ENCODE peak calls at places on chromosomes 4 and X, in five cellular contexts. One of them, this sample, is unnamed.

GRCh38 chr4:154472870-154473269 is 18.7 kb downstream of the DCHS2 start:
- DNase-seq in kidney: no peak
- DNase-seq in upper lobe of right lung: no peak
- DNase-seq in Karpas-422: no peak
- DNase-seq in CD4-positive, alpha-beta memory T cell: no peak
- DNase-seq in this sample: no peak

GRCh38 chr4:68463796-68464195 is 16.5 kb downstream of the TMPRSS11E start:
- DNase-seq in kidney: no peak
- DNase-seq in Karpas-422: no peak
- DNase-seq in CD4-positive, alpha-beta memory T cell: no peak
- DNase-seq in upper lobe of right lung: no peak
- DNase-seq in this sample: no peak

GRCh38 chr4:128590034-128590740 is 219.3 kb upstream of the JADE1 start:
- DNase-seq in kidney: no peak
- DNase-seq in CD4-positive, alpha-beta memory T cell: no peak
- DNase-seq in upper lobe of right lung: no peak
- DNase-seq in Karpas-422: no peak
- DNase-seq in this sample: no peak

GRCh38 chr4:24655971-24656370 is 71.6 kb upstream of the DHX15 start:
- DNase-seq in kidney: no peak
- DNase-seq in CD4-positive, alpha-beta memory T cell: no peak
- DNase-seq in upper lobe of right lung: no peak
- DNase-seq in Karpas-422: peak; percentile 47
- DNase-seq in this sample: no peak

GRCh38 chr4:113574636-113575103 is 186.9 kb downstream of the CAMK2D start:
- DNase-seq in CD4-positive, alpha-beta memory T cell: no peak
- DNase-seq in Karpas-422: no peak
- DNase-seq in kidney: no peak
- DNase-seq in upper lobe of right lung: no peak
- DNase-seq in this sample: no peak

GRCh38 chr4:55397521-55398321 is 2.0 kb downstream of the TMEM165 start:
- DNase-seq in upper lobe of right lung: no peak
- DNase-seq in kidney: no peak
- DNase-seq in Karpas-422: no peak
- DNase-seq in CD4-positive, alpha-beta memory T cell: no peak
- DNase-seq in this sample: no peak

GRCh38 chr4:122796801-122797404 is 29.7 kb upstream of the FGF2 start:
- DNase-seq in Karpas-422: no peak
- DNase-seq in CD4-positive, alpha-beta memory T cell: no peak
- DNase-seq in upper lobe of right lung: no peak
- DNase-seq in kidney: no peak
- DNase-seq in this sample: no peak

GRCh38 chrX:68938244-68939004 is 109.6 kb downstream of the EFNB1 start:
- DNase-seq in Karpas-422: no peak
- DNase-seq in kidney: peak; percentile 82
- DNase-seq in CD4-positive, alpha-beta memory T cell: no peak
- DNase-seq in upper lobe of right lung: no peak
- DNase-seq in this sample: no peak

GRCh38 chr4:157014621-157015591 is 43.3 kb upstream of the PDGFC start:
- DNase-seq in kidney: no peak
- DNase-seq in Karpas-422: no peak
- DNase-seq in CD4-positive, alpha-beta memory T cell: no peak
- DNase-seq in upper lobe of right lung: no peak
- DNase-seq in this sample: no peak

GRCh38 chrX:134375691-134376090 is 84.3 kb upstream of the HPRT1 start:
- DNase-seq in Karpas-422: peak; percentile 67
- DNase-seq in CD4-positive, alpha-beta memory T cell: no peak
- DNase-seq in upper lobe of right lung: no peak
- DNase-seq in kidney: no peak
- DNase-seq in this sample: no peak

GRCh38 chr4:12692815-12693214 is 791.3 kb downstream of the RAB28 start:
- DNase-seq in kidney: no peak
- DNase-seq in Karpas-422: no peak
- DNase-seq in CD4-positive, alpha-beta memory T cell: no peak
- DNase-seq in upper lobe of right lung: no peak
- DNase-seq in this sample: no peak

GRCh38 chr4:109014593-109015412 is 251.9 kb upstream of the ETNPPL start:
- DNase-seq in Karpas-422: no peak
- DNase-seq in upper lobe of right lung: no peak
- DNase-seq in kidney: no peak
- DNase-seq in CD4-positive, alpha-beta memory T cell: no peak
- DNase-seq in this sample: no peak

GRCh38 chr4:151530783-151531182 is 121.8 kb downstream of the FHIP1A start:
- DNase-seq in upper lobe of right lung: no peak
- DNase-seq in kidney: no peak
- DNase-seq in CD4-positive, alpha-beta memory T cell: no peak
- DNase-seq in Karpas-422: peak; percentile 57
- DNase-seq in this sample: no peak

GRCh38 chr4:173448557-173448918 is 49.6 kb upstream of the SCRG1 start:
- DNase-seq in CD4-positive, alpha-beta memory T cell: no peak
- DNase-seq in kidney: no peak
- DNase-seq in upper lobe of right lung: no peak
- DNase-seq in Karpas-422: no peak
- DNase-seq in this sample: no peak

GRCh38 chr4:8679032-8679431 is 86.5 kb downstream of the CPZ start:
- DNase-seq in kidney: no peak
- DNase-seq in upper lobe of right lung: peak; percentile 1
- DNase-seq in Karpas-422: no peak
- DNase-seq in CD4-positive, alpha-beta memory T cell: no peak
- DNase-seq in this sample: no peak

GRCh38 chrX:68669872-68670271 is 22.4 kb downstream of the STARD8 start:
- DNase-seq in upper lobe of right lung: no peak
- DNase-seq in Karpas-422: no peak
- DNase-seq in kidney: no peak
- DNase-seq in CD4-positive, alpha-beta memory T cell: no peak
- DNase-seq in this sample: no peak

GRCh38 chrX:128807367-128807766 is 715.9 kb downstream of the SMARCA1 start:
- DNase-seq in upper lobe of right lung: no peak
- DNase-seq in Karpas-422: peak; percentile 49
- DNase-seq in CD4-positive, alpha-beta memory T cell: no peak
- DNase-seq in kidney: no peak
- DNase-seq in this sample: no peak

GRCh38 chrX:21305799-21306336 is 68.3 kb upstream of the CNKSR2 start:
- DNase-seq in Karpas-422: no peak
- DNase-seq in kidney: no peak
- DNase-seq in upper lobe of right lung: no peak
- DNase-seq in CD4-positive, alpha-beta memory T cell: no peak
- DNase-seq in this sample: no peak

GRCh38 chr4:124940387-124940786 is 227.9 kb upstream of the ANKRD50 start:
- DNase-seq in CD4-positive, alpha-beta memory T cell: no peak
- DNase-seq in Karpas-422: no peak
- DNase-seq in upper lobe of right lung: no peak
- DNase-seq in kidney: no peak
- DNase-seq in this sample: no peak

GRCh38 chr4:2132438-2132837 is 73.3 kb downstream of the NAT8L start:
- DNase-seq in kidney: no peak
- DNase-seq in CD4-positive, alpha-beta memory T cell: no peak
- DNase-seq in Karpas-422: no peak
- DNase-seq in upper lobe of right lung: no peak
- DNase-seq in this sample: no peak

GRCh38 chr4:163233321-163233720 is 66.6 kb upstream of the NAF1 start:
- DNase-seq in Karpas-422: no peak
- DNase-seq in CD4-positive, alpha-beta memory T cell: no peak
- DNase-seq in upper lobe of right lung: no peak
- DNase-seq in kidney: no peak
- DNase-seq in this sample: no peak

GRCh38 chrX:120604359-120604782 is 470 bp downstream of the MCTS1 start:
- DNase-seq in upper lobe of right lung: no peak
- DNase-seq in CD4-positive, alpha-beta memory T cell: peak; percentile 68
- DNase-seq in Karpas-422: peak; percentile 72
- DNase-seq in kidney: no peak
- DNase-seq in this sample: peak; percentile 34

GRCh38 chr4:79516114-79516513 is 108.1 kb upstream of the GK2 start:
- DNase-seq in CD4-positive, alpha-beta memory T cell: no peak
- DNase-seq in Karpas-422: no peak
- DNase-seq in kidney: no peak
- DNase-seq in upper lobe of right lung: no peak
- DNase-seq in this sample: no peak

GRCh38 chr4:168636506-168637176 is 139.8 kb downstream of the PALLD start:
- DNase-seq in CD4-positive, alpha-beta memory T cell: no peak
- DNase-seq in kidney: no peak
- DNase-seq in Karpas-422: no peak
- DNase-seq in upper lobe of right lung: no peak
- DNase-seq in this sample: no peak

DNA sequence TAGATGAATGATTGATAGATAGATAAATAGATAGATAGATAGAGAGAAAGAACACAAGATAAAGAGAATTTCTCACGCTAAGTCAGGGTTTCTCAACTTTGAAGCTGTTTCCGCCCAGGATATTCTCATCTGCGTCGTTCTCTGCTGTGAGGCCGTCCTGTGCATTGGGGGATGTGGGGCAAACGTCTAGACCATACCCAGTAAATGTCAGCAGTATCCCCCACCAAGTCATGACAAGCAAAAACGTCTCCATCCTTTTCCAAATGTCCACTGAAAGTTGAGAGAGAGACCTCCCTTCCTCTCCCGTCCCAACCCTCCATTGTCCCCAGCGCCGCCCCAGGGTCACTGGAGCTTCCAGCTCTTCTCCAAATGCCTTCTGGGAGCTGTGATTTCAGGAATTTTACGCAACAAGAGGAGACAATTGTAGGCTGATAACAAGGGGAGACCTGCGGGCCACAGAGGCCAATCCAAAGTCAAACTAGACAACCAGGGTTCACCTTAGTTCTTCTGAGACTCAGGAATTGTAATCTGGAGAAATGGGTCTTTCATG is 8.9 kb upstream of the CRLF2 start:
- DNase-seq in CD4-positive, alpha-beta memory T cell: no peak
- DNase-seq in kidney: peak; percentile 10
- DNase-seq in Karpas-422: no peak
- DNase-seq in upper lobe of right lung: no peak
- DNase-seq in this sample: no peak
- H3K4me3 ChIP-seq in CD4-positive, alpha-beta memory T cell: no peak overlapping the region
- H3K4me3 ChIP-seq in kidney: no peak overlapping the region
- H3K4me3 ChIP-seq in Karpas-422: no peak overlapping the region
- H3K4me3 ChIP-seq in upper lobe of right lung: no peak overlapping the region
- H3K4me3 ChIP-seq in this sample: no peak overlapping the region

GRCh38 chr4:5706486-5707290 is 1.7 kb downstream of the EVC2 start:
- DNase-seq in Karpas-422: no peak
- DNase-seq in upper lobe of right lung: no peak
- DNase-seq in CD4-positive, alpha-beta memory T cell: no peak
- DNase-seq in kidney: no peak
- DNase-seq in this sample: no peak
- H3K4me3 ChIP-seq in Karpas-422: no peak overlapping the region
- H3K4me3 ChIP-seq in upper lobe of right lung: no peak overlapping the region
- H3K4me3 ChIP-seq in CD4-positive, alpha-beta memory T cell: no peak overlapping the region
- H3K4me3 ChIP-seq in kidney: no peak overlapping the region
- H3K4me3 ChIP-seq in this sample: no peak overlapping the region

GRCh38 chr4:185211641-185212040 is 2.2 kb downstream of the SNX25 start:
- DNase-seq in kidney: no peak
- DNase-seq in upper lobe of right lung: no peak
- DNase-seq in Karpas-422: no peak
- DNase-seq in CD4-positive, alpha-beta memory T cell: no peak
- DNase-seq in this sample: no peak
- H3K4me3 ChIP-seq in kidney: no peak overlapping the region
- H3K4me3 ChIP-seq in upper lobe of right lung: peak overlapping the region; percentile 67
- H3K4me3 ChIP-seq in Karpas-422: peak overlapping the region; percentile 84
- H3K4me3 ChIP-seq in CD4-positive, alpha-beta memory T cell: no peak overlapping the region
- H3K4me3 ChIP-seq in this sample: no peak overlapping the region

DNA sequence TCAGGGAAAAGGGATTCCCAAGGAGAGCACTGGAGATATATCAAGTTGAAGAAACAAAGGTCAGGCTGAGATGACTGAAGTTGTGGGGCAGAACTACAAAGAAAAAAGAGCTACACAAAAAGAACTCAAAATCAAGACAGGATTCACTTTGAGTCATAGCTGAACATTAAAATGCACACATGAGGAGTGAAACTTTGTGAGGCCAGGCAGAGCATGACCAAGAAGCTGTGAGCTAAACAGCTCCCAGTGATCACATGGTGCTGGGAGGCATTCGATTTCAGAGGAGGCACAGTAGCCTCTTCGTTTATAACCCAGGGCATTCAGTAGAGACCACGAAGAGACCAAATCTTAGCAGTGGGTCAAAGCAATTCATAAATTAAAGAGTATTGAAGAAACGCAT is 145.3 kb downstream of the ATRX start:
- DNase-seq in upper lobe of right lung: no peak
- DNase-seq in kidney: no peak
- DNase-seq in CD4-positive, alpha-beta memory T cell: no peak
- DNase-seq in Karpas-422: no peak
- DNase-seq in this sample: no peak
- H3K4me3 ChIP-seq in upper lobe of right lung: no peak overlapping the region
- H3K4me3 ChIP-seq in kidney: no peak overlapping the region
- H3K4me3 ChIP-seq in CD4-positive, alpha-beta memory T cell: no peak overlapping the region
- H3K4me3 ChIP-seq in Karpas-422: no peak overlapping the region
- H3K4me3 ChIP-seq in this sample: no peak overlapping the region

GRCh38 chrX:78330068-78330467 is 2.7 kb upstream of the CYSLTR1 start:
- DNase-seq in CD4-positive, alpha-beta memory T cell: no peak
- DNase-seq in upper lobe of right lung: no peak
- DNase-seq in kidney: no peak
- DNase-seq in Karpas-422: no peak
- DNase-seq in this sample: no peak

GRCh38 chrX:78329486-78329885 is 2.1 kb upstream of the CYSLTR1 start:
- DNase-seq in upper lobe of right lung: no peak
- DNase-seq in kidney: no peak
- DNase-seq in CD4-positive, alpha-beta memory T cell: peak; percentile 64
- DNase-seq in Karpas-422: no peak
- DNase-seq in this sample: no peak

GRCh38 chrX:78331708-78332107 is 4.3 kb upstream of the CYSLTR1 start:
- DNase-seq in kidney: no peak
- DNase-seq in upper lobe of right lung: no peak
- DNase-seq in Karpas-422: no peak
- DNase-seq in CD4-positive, alpha-beta memory T cell: peak; percentile 29
- DNase-seq in this sample: peak; percentile 14

GRCh38 chrX:78330540-78330939 is 3.1 kb upstream of the CYSLTR1 start:
- DNase-seq in Karpas-422: no peak
- DNase-seq in CD4-positive, alpha-beta memory T cell: no peak
- DNase-seq in upper lobe of right lung: no peak
- DNase-seq in kidney: no peak
- DNase-seq in this sample: no peak

DNA sequence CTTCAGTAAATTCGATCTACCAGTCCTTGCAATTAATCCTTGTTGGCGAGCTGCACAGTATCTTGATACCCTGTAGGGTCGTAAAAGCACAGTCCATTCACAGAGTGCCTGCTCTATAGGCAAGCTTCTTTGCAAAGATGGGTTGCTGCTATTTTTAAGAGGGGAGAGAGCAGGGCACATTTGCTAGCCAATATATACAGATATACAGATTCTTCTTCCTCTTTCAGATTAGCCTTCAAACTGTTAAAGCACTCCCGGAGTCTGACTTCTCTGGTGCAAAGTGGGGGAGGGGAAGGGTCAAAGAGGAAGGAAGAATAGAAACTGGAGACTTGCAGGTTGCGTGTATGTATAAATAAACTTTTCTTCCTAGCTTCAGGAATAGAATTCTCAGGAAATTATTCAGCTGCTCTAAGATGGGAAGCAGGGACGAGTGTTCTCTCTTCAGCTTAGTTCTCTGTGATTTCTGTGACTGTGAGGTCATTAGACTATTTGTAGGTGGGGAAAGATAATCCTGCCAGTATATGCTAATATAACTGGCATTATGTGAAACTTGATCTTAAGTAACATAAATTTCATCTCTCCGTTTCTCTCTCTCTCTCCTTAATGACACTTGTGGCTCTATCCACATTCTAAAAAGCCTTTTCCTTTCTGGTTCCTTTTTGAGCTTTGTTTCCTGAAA is at the start of gene CYSLTR1:
- DNase-seq in CD4-positive, alpha-beta memory T cell: peak; percentile 31
- DNase-seq in Karpas-422: peak; percentile 70
- DNase-seq in upper lobe of right lung: no peak
- DNase-seq in kidney: no peak
- DNase-seq in this sample: no peak
- H3K4me3 ChIP-seq in CD4-positive, alpha-beta memory T cell: peak within 1 kb of the TSS; percentile 46
- H3K4me3 ChIP-seq in Karpas-422: peak within 1 kb of the TSS; percentile 54
- H3K4me3 ChIP-seq in upper lobe of right lung: peak within 1 kb of the TSS; percentile 46
- H3K4me3 ChIP-seq in kidney: peak within 1 kb of the TSS; percentile 34
- H3K4me3 ChIP-seq in this sample: no peak within 1 kb of the TSS

GRCh38 chr4:120130786-120131185 is 64.1 kb upstream of the MAD2L1 start:
- DNase-seq in Karpas-422: peak; percentile 78
- DNase-seq in CD4-positive, alpha-beta memory T cell: no peak
- DNase-seq in upper lobe of right lung: no peak
- DNase-seq in kidney: no peak
- DNase-seq in this sample: no peak
- H3K4me3 ChIP-seq in Karpas-422: peak overlapping the region; percentile 39
- H3K4me3 ChIP-seq in CD4-positive, alpha-beta memory T cell: no peak overlapping the region
- H3K4me3 ChIP-seq in upper lobe of right lung: no peak overlapping the region
- H3K4me3 ChIP-seq in kidney: no peak overlapping the region
- H3K4me3 ChIP-seq in this sample: no peak overlapping the region